ENCODE peak calls at places on chromosomes 6 and 20, in five cellular contexts. W is upper lobe of left lung, X is Panc1, R is GM12878, E is GM23338. D is an unnamed sample.

GRCh38 chr6:5695260-5696245 is 311.2 kb downstream of the NRN1 start:
- ATAC-seq in W (peak), X (no peak), R (no peak), E (no peak), D (peak)

GRCh38 chr20:63273180-63273579 is 567 bp downstream of the ARFGAP1 start:
- ATAC-seq in W (no peak), X (no peak), R (no peak), E (no peak), D (no peak)

GRCh38 chr6:129364767-129365166 is 345.2 kb downstream of the ARHGAP18 start:
- ATAC-seq in W (no peak), X (no peak), R (no peak), E (no peak), D (no peak)

GRCh38 chr6:145139451-145139850 is 595.9 kb downstream of the EPM2A start:
- ATAC-seq in W (no peak), X (no peak), R (no peak), E (no peak), D (no peak)

GRCh38 chr6:6747371-6747770 is 158.9 kb downstream of the LY86 start:
- ATAC-seq in W (no peak), X (no peak), R (no peak), E (no peak), D (no peak)

GRCh38 chr6:134245691-134246090 is 72.2 kb downstream of the SGK1 start:
- ATAC-seq in W (no peak), X (no peak), R (no peak), E (no peak), D (no peak)

GRCh38 chr6:117399924-117400323 is 25.8 kb downstream of the ROS1 start:
- ATAC-seq in W (no peak), X (peak), R (no peak), E (peak), D (no peak)

GRCh38 chr6:152380351-152380767 is 256.8 kb downstream of the SYNE1 start:
- ATAC-seq in W (peak), X (peak), R (peak), E (no peak), D (peak)

GRCh38 chr6:15036690-15037245 is 209.1 kb upstream of the JARID2 start:
- ATAC-seq in W (no peak), X (no peak), R (no peak), E (no peak), D (no peak)

GRCh38 chr6:3912366-3913076 is 63.3 kb downstream of the FAM50B start:
- ATAC-seq in W (peak), X (peak), R (no peak), E (no peak), D (peak)

GRCh38 chr6:3913077-3913957 is 64.1 kb downstream of the FAM50B start:
- ATAC-seq in W (peak), X (peak), R (no peak), E (no peak), D (peak)

GRCh38 chr6:3910264-3910663 is 61.1 kb downstream of the FAM50B start:
- ATAC-seq in W (no peak), X (no peak), R (no peak), E (no peak), D (no peak)

GRCh38 chr6:3911130-3911529 is 62.0 kb downstream of the FAM50B start:
- ATAC-seq in W (no peak), X (no peak), R (no peak), E (no peak), D (no peak)

DNA sequence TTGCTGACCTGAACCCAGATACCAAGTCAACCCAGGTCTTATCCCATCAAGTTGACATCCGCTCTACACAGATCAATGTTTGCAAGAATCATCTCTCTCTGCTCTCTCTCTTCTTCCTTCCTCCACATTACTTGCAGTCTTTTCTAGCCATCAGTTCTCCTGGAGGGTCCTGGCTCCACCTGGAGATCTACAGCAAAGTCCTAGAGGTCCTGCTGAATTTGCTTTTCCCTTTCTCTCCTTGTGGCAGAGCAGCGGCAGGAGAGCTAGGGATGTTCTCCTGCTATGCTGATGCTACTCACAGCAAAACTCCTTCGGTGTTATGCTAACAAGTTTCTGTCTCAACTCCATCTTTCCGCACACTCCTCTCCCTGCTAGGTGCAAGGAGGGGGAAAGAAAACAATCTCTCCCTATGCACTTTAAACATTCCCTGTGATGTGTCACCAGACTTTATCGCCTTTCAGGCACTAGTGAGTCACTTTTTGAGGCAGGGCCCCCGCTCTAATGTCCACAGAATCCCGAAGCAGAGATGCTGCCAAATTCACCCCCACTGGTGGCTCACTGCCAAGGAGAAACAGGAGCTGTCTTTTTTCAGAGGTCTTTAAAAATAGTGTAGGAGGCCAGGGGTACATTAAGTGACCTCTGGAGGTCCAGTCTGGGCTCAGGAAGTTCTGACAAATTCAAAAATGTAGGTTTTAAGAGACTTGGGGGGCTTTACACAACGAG is 62.6 kb downstream of the FAM50B start:
- ATAC-seq in W (peak), X (peak), R (no peak), E (no peak), D (no peak)
- TF ChIP-seq POLR2AphosphoS5 in W (no peak), X (peak), R (no peak), E (no peak), D (peak)

GRCh38 chr6:43800746-43801488 is 30.9 kb downstream of the VEGFA start:
- ATAC-seq in W (no peak), X (no peak), R (no peak), E (peak), D (no peak)
- TF ChIP-seq CTCF in W (no peak), X (no peak), R (no peak), E (peak), D (no peak)

DNA sequence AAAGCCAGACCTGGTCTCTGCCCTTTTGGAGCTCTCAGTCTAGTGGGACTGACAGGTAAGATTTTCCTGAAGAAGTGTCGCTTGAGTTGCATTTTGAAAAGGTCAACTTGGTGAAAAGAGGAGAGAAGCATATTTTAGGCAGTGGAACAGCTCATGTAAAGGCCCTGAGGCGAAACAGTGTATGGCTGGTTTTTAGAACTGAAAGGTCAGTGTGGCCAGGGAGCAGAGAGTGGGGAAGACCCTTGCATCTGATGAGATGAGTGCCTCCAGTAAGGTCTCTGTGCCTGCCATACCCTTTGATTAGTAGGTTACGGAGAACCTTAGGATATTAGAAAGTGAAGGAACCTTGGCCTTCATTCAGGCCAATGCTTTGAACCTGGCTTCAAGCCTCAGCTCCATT is 55.9 kb upstream of the SAYSD1 start:
- ATAC-seq in W (no peak), X (no peak), R (no peak), E (no peak), D (no peak)
- H3K27ac ChIP-seq in W (no peak), X (no peak), R (no peak), E (no peak), D (no peak)

GRCh38 chr20:38961530-38962043 is 557 bp upstream of the DHX35 start:
- ATAC-seq in W (no peak), X (peak), R (no peak), E (peak), D (no peak)

GRCh38 chr20:38965264-38965663 is 3.1 kb downstream of the DHX35 start:
- ATAC-seq in W (no peak), X (no peak), R (no peak), E (no peak), D (no peak)

GRCh38 chr20:38963745-38964144 is 1.6 kb downstream of the DHX35 start:
- ATAC-seq in W (no peak), X (no peak), R (no peak), E (no peak), D (no peak)

GRCh38 chr20:38962898-38963484 is 847 bp downstream of the DHX35 start:
- ATAC-seq in W (no peak), X (no peak), R (no peak), E (no peak), D (no peak)

GRCh38 chr20:38962044-38962897 is at the start of gene DHX35:
- ATAC-seq in W (peak), X (peak), R (peak), E (peak), D (peak)
- TF ChIP-seq POLR2AphosphoS5 in W (peak), X (peak), R (peak), E (peak), D (peak)

GRCh38 chr6:138285800-138286199 is 67.5 kb upstream of the PBOV1 start:
- ATAC-seq in W (no peak), X (no peak), R (no peak), E (peak), D (no peak)
- TF ChIP-seq CTCF in W (no peak), X (peak), R (no peak), E (peak), D (no peak)

GRCh38 chr20:20536240-20536933 is 168.5 kb downstream of the INSM1 start:
- ATAC-seq in W (no peak), X (no peak), R (no peak), E (no peak), D (no peak)

GRCh38 chr20:20530428-20531151 is 162.7 kb downstream of the INSM1 start:
- ATAC-seq in W (no peak), X (no peak), R (no peak), E (no peak), D (no peak)

GRCh38 chr20:20531283-20531682 is 163.4 kb downstream of the INSM1 start:
- ATAC-seq in W (no peak), X (no peak), R (no peak), E (no peak), D (no peak)

GRCh38 chr20:20529597-20529996 is 161.7 kb downstream of the INSM1 start:
- ATAC-seq in W (no peak), X (no peak), R (no peak), E (no peak), D (no peak)

GRCh38 chr20:20535051-20535450 is 167.1 kb downstream of the INSM1 start:
- ATAC-seq in W (no peak), X (no peak), R (no peak), E (no peak), D (no peak)
- H3K27ac ChIP-seq in W (no peak), X (no peak), R (no peak), E (no peak), D (no peak)

DNA sequence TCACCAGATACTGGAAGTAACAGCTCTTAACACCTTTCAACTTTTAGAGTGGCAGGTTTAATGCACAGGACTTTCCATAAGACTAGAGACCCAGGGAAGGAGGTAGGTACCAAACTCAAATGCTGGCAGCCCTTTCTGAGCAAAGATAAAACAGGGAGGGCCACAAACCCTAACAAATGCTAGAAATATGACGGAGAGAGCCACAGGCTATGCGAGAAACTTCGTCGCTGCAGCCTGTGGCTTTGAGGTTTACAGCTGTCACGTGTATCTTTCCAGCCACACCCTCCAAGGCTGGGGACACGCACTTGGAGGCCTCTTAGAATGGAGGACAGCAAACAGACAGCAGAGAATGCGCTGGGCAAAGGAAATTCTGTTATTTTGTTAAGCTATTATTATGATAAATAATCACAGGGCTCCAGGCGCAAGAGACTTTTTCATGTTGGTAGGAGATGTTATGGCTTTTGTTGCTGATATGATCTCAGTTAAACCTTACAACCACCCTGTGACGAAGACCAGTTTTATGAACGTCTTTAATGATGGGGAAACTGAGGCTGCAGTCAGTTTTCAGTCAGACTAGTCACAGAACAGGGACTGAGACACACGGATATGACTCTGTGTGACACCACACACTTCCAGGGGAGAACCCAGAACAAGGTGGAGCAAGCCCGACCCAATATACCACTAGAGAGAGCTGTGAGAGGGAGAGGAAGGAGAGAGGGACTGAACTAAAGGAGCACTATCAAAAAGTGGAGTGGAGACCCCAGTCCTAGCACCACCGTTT is 2.0 kb downstream of the TRAM2 start:
- ATAC-seq in W (no peak), X (no peak), R (peak), E (no peak), D (no peak)
- TF ChIP-seq POLR2AphosphoS5 in W (no peak), X (no peak), R (no peak), E (no peak), D (no peak)

DNA sequence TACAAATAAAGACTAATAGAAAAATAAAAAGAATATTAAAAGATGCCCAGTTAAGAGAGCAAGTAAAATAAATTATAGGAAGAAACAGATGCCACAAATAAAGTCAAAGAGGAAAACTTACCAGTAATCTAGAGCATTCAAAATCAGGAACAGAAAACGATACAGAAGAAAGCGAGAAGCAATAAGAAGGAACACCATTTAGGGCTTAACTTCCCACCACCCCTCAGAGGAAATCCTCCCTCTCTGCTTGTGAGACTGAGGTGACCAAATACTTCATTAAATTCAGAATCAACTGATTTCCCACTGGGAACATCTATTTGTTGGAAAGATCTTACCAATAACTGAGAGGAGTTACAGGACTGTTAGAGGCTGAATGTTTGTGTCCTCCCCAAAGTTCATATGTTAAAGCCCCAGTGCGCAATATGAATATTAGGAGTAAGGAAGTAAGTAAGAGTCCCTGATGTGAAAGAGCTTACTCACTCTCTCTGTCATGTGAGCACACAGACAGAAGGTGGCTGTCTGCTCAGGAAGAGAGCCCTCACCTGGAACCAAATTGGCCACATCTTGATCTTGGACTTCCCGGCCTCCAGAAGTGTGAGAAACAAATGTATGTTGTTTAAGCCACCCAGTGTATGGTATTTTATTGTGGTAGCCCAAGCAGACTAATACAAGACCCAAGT is 19.5 kb downstream of the KATNA1 start:
- ATAC-seq in W (no peak), X (no peak), R (peak), E (no peak), D (no peak)
- TF ChIP-seq CTCF in W (no peak), X (no peak), R (peak), E (no peak), D (no peak)